ENCODE peak calls at places on chromosomes 13 and 19, in eight cellular contexts. O is thoracic aorta, Y is epithelial cell of esophagus, M is heart right ventricle, X is cardiac fibroblast, J is tibial nerve, R is tibial artery, G is SJCRH30. N is an unnamed sample.

GRCh38 chr19:33344210-33344609 is 29.3 kb upstream of the CEBPG start:
- DNase-seq in O (no peak), Y (no peak), M (no peak), X (peak; percentile 21), J (no peak), R (no peak), G (no peak), N (no peak)

GRCh38 chr13:110268061-110268460 is 38.9 kb downstream of the COL4A1 start:
- DNase-seq in O (no peak), Y (no peak), M (no peak), X (no peak), J (no peak), R (no peak), G (no peak), N (no peak)

GRCh38 chr19:4140237-4140711 is 13.2 kb upstream of the CREB3L3 start:
- DNase-seq in O (no peak), Y (peak; percentile 79), M (no peak), X (peak; percentile 77), J (no peak), R (no peak), G (peak; percentile 47), N (no peak)

GRCh38 chr13:51768976-51769375 is 35.0 kb downstream of the DHRS12 start:
- DNase-seq in O (no peak), Y (no peak), M (no peak), X (no peak), J (no peak), R (no peak), G (no peak), N (no peak)

GRCh38 chr13:77300176-77301141 is 26.4 kb downstream of the MYCBP2 start:
- DNase-seq in O (no peak), Y (peak; percentile 67), M (no peak), X (peak; percentile 85), J (no peak), R (no peak), G (no peak), N (no peak)

GRCh38 chr19:15813916-15814315 is 1.5 kb downstream of the OR10H1 start:
- DNase-seq in O (no peak), Y (no peak), M (no peak), X (no peak), J (no peak), R (no peak), G (no peak), N (no peak)

GRCh38 chr13:72062566-72062965 is 195.6 kb upstream of the DACH1 start:
- DNase-seq in O (no peak), Y (peak; percentile 77), M (peak; percentile 9), X (peak; percentile 2), J (no peak), R (no peak), G (no peak), N (no peak)

GRCh38 chr13:99347911-99348451 is 40.8 kb upstream of the GPR183 start:
- DNase-seq in O (no peak), Y (no peak), M (no peak), X (no peak), J (no peak), R (no peak), G (peak; percentile 75), N (no peak)

GRCh38 chr19:34853369-34853768 is 73.3 kb upstream of the ZNF30 start:
- DNase-seq in O (no peak), Y (no peak), M (no peak), X (no peak), J (no peak), R (no peak), G (no peak), N (no peak)

GRCh38 chr13:42377640-42378382 is 105.9 kb downstream of the AKAP11 start:
- DNase-seq in O (no peak), Y (no peak), M (no peak), X (no peak), J (no peak), R (no peak), G (no peak), N (no peak)

GRCh38 chr19:6057651-6058365 is 52.5 kb downstream of the RFX2 start:
- DNase-seq in O (no peak), Y (no peak), M (no peak), X (no peak), J (no peak), R (no peak), G (no peak), N (no peak)

GRCh38 chr19:18762125-18763023 is 28.7 kb downstream of the COMP start:
- DNase-seq in O (no peak), Y (peak; percentile 85), M (peak; percentile 69), X (peak; percentile 18), J (peak; percentile 51), R (no peak), G (peak; percentile 76), N (peak; percentile 98)

GRCh38 chr13:30906411-30906990 is 430 bp downstream of the MEDAG start:
- DNase-seq in O (no peak), Y (no peak), M (peak; percentile 29), X (no peak), J (no peak), R (no peak), G (no peak), N (no peak)
- H3K4me3 ChIP-seq in O (peak overlapping the region; percentile 88), Y (no peak overlapping the region), M (peak overlapping the region; percentile 58), X (peak overlapping the region; percentile 43), J (peak overlapping the region; percentile 33), R (peak overlapping the region; percentile 69), G (no peak overlapping the region), N (peak overlapping the region; percentile 3)

GRCh38 chr19:11421607-11422098 is 2.5 kb upstream of the RGL3 start:
- DNase-seq in O (no peak), Y (peak; percentile 25), M (peak; percentile 72), X (no peak), J (no peak), R (peak; percentile 35), G (no peak), N (peak; percentile 70)
- H3K4me3 ChIP-seq in O (peak overlapping the region; percentile 68), Y (no peak overlapping the region), M (peak overlapping the region; percentile 50), X (no peak overlapping the region), J (no peak overlapping the region), R (peak overlapping the region; percentile 47), G (no peak overlapping the region), N (no peak overlapping the region)

GRCh38 chr13:20191902-20192469 is 752 bp downstream of the GJB2 start:
- DNase-seq in O (no peak), Y (peak; percentile 42), M (no peak), X (no peak), J (no peak), R (no peak), G (no peak), N (peak; percentile 63)
- H3K4me3 ChIP-seq in O (peak overlapping the region; percentile 75), Y (peak overlapping the region; percentile 80), M (peak overlapping the region; percentile 61), X (peak overlapping the region; percentile 45), J (peak overlapping the region; percentile 48), R (peak overlapping the region; percentile 53), G (no peak overlapping the region), N (peak overlapping the region; percentile 64)

DNA sequence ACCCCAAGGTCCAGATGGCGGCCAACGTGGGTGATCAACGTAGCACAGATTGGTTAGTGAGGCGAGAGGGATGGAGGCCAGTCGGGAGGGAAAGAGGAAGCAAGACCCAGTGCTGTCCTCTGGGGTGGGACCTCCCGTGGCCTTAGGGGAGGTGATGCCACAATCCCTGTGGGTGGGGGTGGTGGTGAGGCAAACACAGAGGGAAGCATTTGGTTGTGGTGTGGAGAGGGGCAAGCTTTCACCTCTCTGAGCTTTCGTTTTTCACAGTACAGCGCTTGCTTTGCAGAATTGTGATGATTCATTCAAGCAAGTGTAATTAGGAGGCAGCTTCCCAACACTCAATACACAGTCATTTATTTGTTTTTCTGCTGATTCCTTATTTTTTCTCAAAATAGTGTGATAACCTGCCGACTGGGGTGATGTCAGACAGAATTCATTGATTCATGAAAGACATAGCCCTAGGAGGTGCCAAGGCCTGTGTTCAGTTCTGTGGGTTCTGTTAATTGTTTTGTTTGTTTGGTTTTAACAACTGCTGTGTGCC is 2.4 kb downstream of the LENG8 start:
- DNase-seq in O (no peak), Y (peak; percentile 29), M (no peak), X (peak; percentile 43), J (no peak), R (no peak), G (no peak), N (no peak)
- H3K4me3 ChIP-seq in O (peak overlapping the region; percentile 91), Y (no peak overlapping the region), M (no peak overlapping the region), X (no peak overlapping the region), J (no peak overlapping the region), R (no peak overlapping the region), G (no peak overlapping the region), N (no peak overlapping the region)

DNA sequence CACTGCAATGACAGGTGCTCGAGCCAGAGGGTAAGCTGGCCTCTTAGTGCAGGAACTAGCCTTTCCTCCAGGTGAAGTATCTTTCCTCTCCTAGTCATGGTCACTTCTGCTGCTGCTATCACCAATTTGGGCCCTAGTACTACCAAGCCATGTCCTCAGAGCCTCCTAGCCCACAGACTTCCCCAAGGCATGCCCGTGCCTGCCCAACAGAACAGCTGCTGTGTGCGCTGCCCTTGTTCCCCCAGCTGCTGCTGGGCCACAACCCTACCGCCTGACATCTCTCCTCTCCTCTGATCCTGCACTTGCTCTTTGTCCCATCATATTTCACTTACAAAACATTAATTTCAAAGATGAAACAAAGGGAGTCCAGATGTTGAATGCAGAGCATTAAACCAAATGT is 168.5 kb upstream of the FREM2 start:
- DNase-seq in O (no peak), Y (peak; percentile 24), M (no peak), X (no peak), J (no peak), R (no peak), G (peak; percentile 87), N (no peak)
- H3K4me3 ChIP-seq in O (no peak overlapping the region), Y (no peak overlapping the region), M (no peak overlapping the region), X (no peak overlapping the region), J (no peak overlapping the region), R (no peak overlapping the region), G (no peak overlapping the region), N (no peak overlapping the region)

DNA sequence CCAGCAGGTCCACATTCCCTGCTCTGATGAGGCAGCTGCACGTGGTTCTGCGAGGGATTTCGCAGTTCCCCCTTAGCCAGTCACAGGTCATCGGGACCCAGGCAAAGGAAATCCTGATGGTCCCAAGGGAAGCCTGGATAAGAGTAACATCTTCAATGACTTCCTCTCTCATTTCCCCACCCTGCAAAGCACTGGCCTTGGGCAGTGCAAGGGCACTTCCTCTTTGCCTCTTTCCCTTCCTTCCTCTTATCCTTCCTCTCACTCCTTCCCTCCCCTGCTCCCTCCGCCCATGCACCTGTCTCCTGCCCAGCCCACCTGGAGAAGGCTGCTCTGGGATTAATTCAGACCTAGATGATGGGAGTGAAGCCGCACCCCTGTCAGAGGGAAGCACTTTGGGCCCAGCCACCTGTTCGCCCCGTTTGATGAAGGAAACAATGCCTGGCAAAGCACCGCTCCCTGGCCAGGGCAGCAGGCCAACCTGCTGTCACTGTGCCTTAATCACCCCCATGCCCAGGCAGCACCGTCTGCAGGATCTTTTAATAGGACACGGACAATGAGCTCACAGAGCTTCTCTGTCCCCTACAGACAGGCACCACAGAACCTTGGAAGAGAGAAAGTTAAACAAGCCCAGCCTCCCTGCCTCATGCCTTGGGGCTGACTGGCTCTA is 113.5 kb upstream of the PABPC3 start:
- DNase-seq in O (no peak), Y (no peak), M (peak; percentile 48), X (no peak), J (no peak), R (no peak), G (peak; percentile 15), N (no peak)
- H3K4me3 ChIP-seq in O (no peak overlapping the region), Y (no peak overlapping the region), M (no peak overlapping the region), X (no peak overlapping the region), J (no peak overlapping the region), R (no peak overlapping the region), G (no peak overlapping the region), N (no peak overlapping the region)

N was measured in right lobe of liver.